ENCODE peak calls at places on chromosomes 6 and 20, in eight cellular contexts. Z is IMR-90; W is right lobe of liver; V is CD4-positive, CD25-positive, alpha-beta regulatory T cell; X is hepatocyte; I is body of pancreas; F is uterus; K is fibroblast of lung. O is an unnamed sample. For H3K9me3, the result is how much of the 10 kb centered on the place peaks cover.

GRCh38 chr6:129102741-129103140 is 219.8 kb downstream of the LAMA2 start:
- DNase-seq in Z (peak), W (no peak), V (no peak), X (no peak), I (peak), F (peak), K (peak), O (no peak)

GRCh38 chr20:49595811-49596545 is 28.0 kb upstream of the PTGIS start:
- DNase-seq in Z (peak), W (no peak), V (no peak), X (no peak), I (no peak), F (peak), K (no peak), O (no peak)

GRCh38 chr6:143705564-143705963 is 27.8 kb downstream of the PHACTR2 start:
- DNase-seq in Z (no peak), W (no peak), V (no peak), X (no peak), I (no peak), F (no peak), K (no peak), O (no peak)

GRCh38 chr6:151436814-151437213 is 15.1 kb downstream of the RMND1 start:
- DNase-seq in Z (peak), W (no peak), V (no peak), X (no peak), I (no peak), F (no peak), K (peak), O (no peak)

GRCh38 chr20:34988176-34988540 is 32.5 kb downstream of the MYH7B start:
- DNase-seq in Z (peak), W (no peak), V (no peak), X (no peak), I (no peak), F (no peak), K (peak), O (no peak)

GRCh38 chr20:52103911-52104545 is 87.6 kb downstream of the ZFP64 start:
- DNase-seq in Z (peak), W (no peak), V (no peak), X (no peak), I (no peak), F (no peak), K (peak), O (no peak)

GRCh38 chr6:90284236-90284744 is 12.4 kb downstream of the BACH2 start:
- DNase-seq in Z (peak), W (no peak), V (no peak), X (peak), I (peak), F (peak), K (peak), O (no peak)

GRCh38 chr20:58713801-58714339 is 21.3 kb downstream of the NPEPL1 start:
- DNase-seq in Z (no peak), W (no peak), V (no peak), X (peak), I (no peak), F (no peak), K (no peak), O (peak)

GRCh38 chr20:30484009-30484748 is 773.3 kb upstream of the DEFB115 start:
- DNase-seq in Z (no peak), W (no peak), V (no peak), X (no peak), I (no peak), F (no peak), K (no peak), O (no peak)

GRCh38 chr6:106446287-106446885 is 85.9 kb downstream of the CRYBG1 start:
- DNase-seq in Z (peak), W (no peak), V (no peak), X (no peak), I (no peak), F (no peak), K (peak), O (no peak)

DNA sequence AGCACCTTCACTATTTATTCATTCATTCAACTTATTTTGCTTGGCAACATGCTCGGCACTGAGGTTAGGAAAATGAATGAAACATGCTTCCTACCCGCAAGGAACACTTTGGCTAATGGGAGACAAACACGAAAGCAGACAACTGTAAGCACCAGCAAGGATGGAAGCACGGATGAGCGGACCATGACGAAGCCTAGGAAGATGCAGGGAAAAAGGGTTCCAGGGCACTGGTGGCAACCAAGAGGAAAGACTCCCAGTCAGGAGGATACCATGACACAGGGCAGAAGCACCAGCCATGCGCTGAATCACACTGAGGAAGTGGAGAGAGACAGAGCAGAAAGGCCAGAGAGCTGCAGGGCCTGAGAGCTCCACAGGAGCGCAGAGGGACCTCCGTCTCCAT is 9.8 kb downstream of the PDE10A start:
- DNase-seq in Z (peak), W (no peak), V (no peak), X (no peak), I (no peak), F (no peak), K (no peak), O (no peak)
- H3K27ac ChIP-seq in Z (no peak), W (no peak), V (no peak), X (no peak), I (no peak), F (no peak), K (no peak), O (no peak)

GRCh38 chr6:370555-370954 is 21.0 kb upstream of the IRF4 start:
- DNase-seq in Z (no peak), W (no peak), V (no peak), X (no peak), I (no peak), F (no peak), K (no peak), O (no peak)
- H3K9me3 ChIP-seq in Z (under half), W (under half), V (under half), X (under half), I (under half), F (under half), K (under half), O (under half)

GRCh38 chr20:63179876-63180275 is 36.1 kb downstream of the YTHDF1 start:
- DNase-seq in Z (no peak), W (no peak), V (no peak), X (no peak), I (no peak), F (no peak), K (no peak), O (no peak)

GRCh38 chr20:63180541-63181185 is 35.3 kb downstream of the YTHDF1 start:
- DNase-seq in Z (no peak), W (no peak), V (no peak), X (no peak), I (no peak), F (no peak), K (no peak), O (no peak)

GRCh38 chr20:63182946-63183415 is 33.0 kb downstream of the YTHDF1 start:
- DNase-seq in Z (no peak), W (no peak), V (no peak), X (no peak), I (no peak), F (no peak), K (no peak), O (no peak)

GRCh38 chr20:63182425-63182824 is 33.5 kb downstream of the YTHDF1 start:
- DNase-seq in Z (no peak), W (no peak), V (no peak), X (no peak), I (no peak), F (no peak), K (no peak), O (no peak)

DNA sequence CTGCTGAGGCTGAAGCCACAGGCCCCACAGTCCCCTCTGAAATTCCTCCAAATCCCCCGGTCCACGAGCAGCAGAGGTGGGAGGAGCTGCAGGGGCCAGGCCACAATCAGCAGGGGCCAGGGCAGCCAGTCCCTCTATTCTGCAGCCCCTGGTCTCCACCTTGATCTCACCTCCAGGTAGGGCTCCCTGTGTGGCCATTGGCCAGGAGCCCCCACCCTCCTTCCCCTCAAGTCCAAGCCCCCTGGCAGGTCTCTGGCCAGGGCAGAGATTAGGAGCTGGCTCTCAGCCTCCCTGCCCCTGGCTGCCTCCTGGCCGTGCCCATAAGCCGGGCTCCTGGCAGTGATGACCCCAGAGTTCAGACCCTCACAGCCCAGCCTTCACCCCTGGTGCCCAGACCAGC is 34.7 kb downstream of the YTHDF1 start:
- DNase-seq in Z (no peak), W (no peak), V (no peak), X (no peak), I (no peak), F (no peak), K (no peak), O (no peak)
- H3K27ac ChIP-seq in Z (no peak), W (no peak), V (no peak), X (no peak), I (no peak), F (no peak), K (no peak), O (no peak)

GRCh38 chr6:168721571-168721970 is 280.6 kb downstream of the SMOC2 start:
- DNase-seq in Z (no peak), W (no peak), V (no peak), X (no peak), I (no peak), F (no peak), K (no peak), O (no peak)
- H3K9me3 ChIP-seq in Z (half or more), W (under half), V (under half), X (under half), I (under half), F (under half), K (under half), O (under half)

GRCh38 chr6:108737594-108738546 is 110.4 kb upstream of the ARMC2 start:
- DNase-seq in Z (peak), W (no peak), V (no peak), X (peak), I (peak), F (peak), K (peak), O (no peak)
- H3K27ac ChIP-seq in Z (peak), W (no peak), V (no peak), X (peak), I (no peak), F (no peak), K (peak), O (no peak)

O was measured in left lung.